ENCODE peak calls at places on chromosomes 11 and 22, in five cellular contexts. One of them, this sample, is unnamed. For H3K27me3, the result is how much of the 10 kb centered on the place peaks cover.

GRCh38 chr11:64767344-64768299 is 7.8 kb upstream of the PYGM start:
- DNase-seq in dorsolateral prefrontal cortex: no peak
- DNase-seq in bronchial epithelial cell: peak
- DNase-seq in mesenchymal stem cell: peak
- DNase-seq in sigmoid colon: peak
- DNase-seq in this sample: peak

GRCh38 chr11:8934735-8935478 is 2.2 kb upstream of the C11orf16 start:
- DNase-seq in dorsolateral prefrontal cortex: no peak
- DNase-seq in bronchial epithelial cell: peak
- DNase-seq in mesenchymal stem cell: peak
- DNase-seq in sigmoid colon: no peak
- DNase-seq in this sample: no peak

GRCh38 chr11:101686514-101686913 is 102.7 kb upstream of the TRPC6 start:
- DNase-seq in dorsolateral prefrontal cortex: no peak
- DNase-seq in bronchial epithelial cell: peak
- DNase-seq in mesenchymal stem cell: peak
- DNase-seq in sigmoid colon: no peak
- DNase-seq in this sample: no peak

GRCh38 chr22:46012182-46012880 is 35.4 kb upstream of the WNT7B start:
- DNase-seq in dorsolateral prefrontal cortex: peak
- DNase-seq in bronchial epithelial cell: no peak
- DNase-seq in mesenchymal stem cell: no peak
- DNase-seq in sigmoid colon: peak
- DNase-seq in this sample: peak

GRCh38 chr22:36413022-36413770 is 25.4 kb upstream of the MYH9 start:
- DNase-seq in dorsolateral prefrontal cortex: no peak
- DNase-seq in bronchial epithelial cell: no peak
- DNase-seq in mesenchymal stem cell: peak
- DNase-seq in sigmoid colon: no peak
- DNase-seq in this sample: no peak

GRCh38 chr22:41003041-41003440 is 51.9 kb downstream of the RBX1 start:
- DNase-seq in dorsolateral prefrontal cortex: no peak
- DNase-seq in bronchial epithelial cell: peak
- DNase-seq in mesenchymal stem cell: no peak
- DNase-seq in sigmoid colon: no peak
- DNase-seq in this sample: no peak

GRCh38 chr11:33885338-33886005 is 6.4 kb downstream of the LMO2 start:
- DNase-seq in dorsolateral prefrontal cortex: no peak
- DNase-seq in bronchial epithelial cell: no peak
- DNase-seq in mesenchymal stem cell: no peak
- DNase-seq in sigmoid colon: no peak
- DNase-seq in this sample: no peak

GRCh38 chr11:2589538-2589934 is 110.3 kb downstream of the KCNQ1OT1 start:
- DNase-seq in dorsolateral prefrontal cortex: peak
- DNase-seq in bronchial epithelial cell: no peak
- DNase-seq in mesenchymal stem cell: no peak
- DNase-seq in sigmoid colon: no peak
- DNase-seq in this sample: no peak

GRCh38 chr11:117950999-117951961 is 22.1 kb upstream of the TMPRSS13 start:
- DNase-seq in dorsolateral prefrontal cortex: peak
- DNase-seq in bronchial epithelial cell: no peak
- DNase-seq in mesenchymal stem cell: no peak
- DNase-seq in sigmoid colon: no peak
- DNase-seq in this sample: no peak

GRCh38 chr22:19463491-19464469 is 15.2 kb downstream of the UFD1 start:
- DNase-seq in dorsolateral prefrontal cortex: no peak
- DNase-seq in bronchial epithelial cell: no peak
- DNase-seq in mesenchymal stem cell: peak
- DNase-seq in sigmoid colon: no peak
- DNase-seq in this sample: no peak

GRCh38 chr11:24502425-24502824 is 5.6 kb downstream of the LUZP2 start:
- DNase-seq in dorsolateral prefrontal cortex: no peak
- DNase-seq in bronchial epithelial cell: no peak
- DNase-seq in mesenchymal stem cell: no peak
- DNase-seq in sigmoid colon: no peak
- DNase-seq in this sample: no peak

GRCh38 chr22:39528080-39528661 is 4.4 kb downstream of the RPS19BP1 start:
- DNase-seq in dorsolateral prefrontal cortex: no peak
- DNase-seq in bronchial epithelial cell: no peak
- DNase-seq in mesenchymal stem cell: peak
- DNase-seq in sigmoid colon: no peak
- DNase-seq in this sample: no peak

GRCh38 chr11:416051-416756 is 1.4 kb upstream of the SIGIRR start:
- DNase-seq in dorsolateral prefrontal cortex: no peak
- DNase-seq in bronchial epithelial cell: no peak
- DNase-seq in mesenchymal stem cell: no peak
- DNase-seq in sigmoid colon: no peak
- DNase-seq in this sample: no peak
- H3K4me3 ChIP-seq in dorsolateral prefrontal cortex: peak
- H3K4me3 ChIP-seq in bronchial epithelial cell: peak
- H3K4me3 ChIP-seq in mesenchymal stem cell: peak
- H3K4me3 ChIP-seq in sigmoid colon: peak
- H3K4me3 ChIP-seq in this sample: peak

GRCh38 chr22:22485524-22485923 is 23.0 kb downstream of the ZNF280B start:
- DNase-seq in dorsolateral prefrontal cortex: no peak
- DNase-seq in bronchial epithelial cell: no peak
- DNase-seq in mesenchymal stem cell: no peak
- DNase-seq in sigmoid colon: no peak
- DNase-seq in this sample: no peak

GRCh38 chr22:22487059-22487458 is 21.5 kb downstream of the ZNF280B start:
- DNase-seq in dorsolateral prefrontal cortex: no peak
- DNase-seq in bronchial epithelial cell: no peak
- DNase-seq in mesenchymal stem cell: no peak
- DNase-seq in sigmoid colon: no peak
- DNase-seq in this sample: no peak

GRCh38 chr22:22486132-22486899 is 22.2 kb downstream of the ZNF280B start:
- DNase-seq in dorsolateral prefrontal cortex: no peak
- DNase-seq in bronchial epithelial cell: no peak
- DNase-seq in mesenchymal stem cell: no peak
- DNase-seq in sigmoid colon: no peak
- DNase-seq in this sample: no peak

GRCh38 chr22:22480940-22481339 is 27.6 kb downstream of the ZNF280B start:
- DNase-seq in dorsolateral prefrontal cortex: no peak
- DNase-seq in bronchial epithelial cell: no peak
- DNase-seq in mesenchymal stem cell: no peak
- DNase-seq in sigmoid colon: no peak
- DNase-seq in this sample: no peak

DNA sequence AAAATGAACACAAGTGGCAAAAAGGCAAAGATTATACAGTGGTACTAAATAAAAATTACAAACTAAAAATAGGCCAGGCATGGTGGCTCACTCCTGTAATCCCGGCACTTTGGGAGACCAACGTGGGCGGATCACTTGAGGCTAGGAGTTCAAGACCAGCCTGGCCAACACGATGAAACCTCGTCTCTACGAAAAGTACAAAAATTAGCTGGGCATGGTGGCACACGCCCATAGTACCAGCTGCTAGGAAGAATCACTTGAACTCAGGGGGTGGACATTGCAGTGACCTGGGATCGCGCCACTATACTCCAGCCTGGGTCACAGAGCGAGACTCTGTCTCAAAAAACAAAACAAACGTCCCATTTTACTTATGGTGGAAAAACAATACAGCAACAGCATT is 24.5 kb downstream of the ZNF280B start:
- DNase-seq in dorsolateral prefrontal cortex: no peak
- DNase-seq in bronchial epithelial cell: no peak
- DNase-seq in mesenchymal stem cell: no peak
- DNase-seq in sigmoid colon: no peak
- DNase-seq in this sample: no peak
- H3K27me3 ChIP-seq in dorsolateral prefrontal cortex: under half
- H3K27me3 ChIP-seq in bronchial epithelial cell: under half
- H3K27me3 ChIP-seq in mesenchymal stem cell: under half
- H3K27me3 ChIP-seq in sigmoid colon: under half
- H3K27me3 ChIP-seq in this sample: under half

GRCh38 chr11:124753207-124753606 is 1.2 kb upstream of the VSIG2 start:
- DNase-seq in dorsolateral prefrontal cortex: no peak
- DNase-seq in bronchial epithelial cell: no peak
- DNase-seq in mesenchymal stem cell: no peak
- DNase-seq in sigmoid colon: no peak
- DNase-seq in this sample: no peak

GRCh38 chr11:124752471-124753100 is 531 bp upstream of the VSIG2 start:
- DNase-seq in dorsolateral prefrontal cortex: no peak
- DNase-seq in bronchial epithelial cell: no peak
- DNase-seq in mesenchymal stem cell: no peak
- DNase-seq in sigmoid colon: no peak
- DNase-seq in this sample: no peak

GRCh38 chr11:124753624-124754023 is 1.6 kb upstream of the VSIG2 start:
- DNase-seq in dorsolateral prefrontal cortex: no peak
- DNase-seq in bronchial epithelial cell: no peak
- DNase-seq in mesenchymal stem cell: no peak
- DNase-seq in sigmoid colon: no peak
- DNase-seq in this sample: peak

GRCh38 chr11:124751391-124751740 is 689 bp downstream of the VSIG2 start:
- DNase-seq in dorsolateral prefrontal cortex: no peak
- DNase-seq in bronchial epithelial cell: no peak
- DNase-seq in mesenchymal stem cell: no peak
- DNase-seq in sigmoid colon: no peak
- DNase-seq in this sample: no peak

GRCh38 chr11:124751741-124752470 is at the start of gene VSIG2:
- DNase-seq in dorsolateral prefrontal cortex: no peak
- DNase-seq in bronchial epithelial cell: no peak
- DNase-seq in mesenchymal stem cell: no peak
- DNase-seq in sigmoid colon: no peak
- DNase-seq in this sample: no peak
- H3K4me3 ChIP-seq in dorsolateral prefrontal cortex: peak
- H3K4me3 ChIP-seq in bronchial epithelial cell: peak
- H3K4me3 ChIP-seq in mesenchymal stem cell: no peak
- H3K4me3 ChIP-seq in sigmoid colon: no peak
- H3K4me3 ChIP-seq in this sample: peak

DNA sequence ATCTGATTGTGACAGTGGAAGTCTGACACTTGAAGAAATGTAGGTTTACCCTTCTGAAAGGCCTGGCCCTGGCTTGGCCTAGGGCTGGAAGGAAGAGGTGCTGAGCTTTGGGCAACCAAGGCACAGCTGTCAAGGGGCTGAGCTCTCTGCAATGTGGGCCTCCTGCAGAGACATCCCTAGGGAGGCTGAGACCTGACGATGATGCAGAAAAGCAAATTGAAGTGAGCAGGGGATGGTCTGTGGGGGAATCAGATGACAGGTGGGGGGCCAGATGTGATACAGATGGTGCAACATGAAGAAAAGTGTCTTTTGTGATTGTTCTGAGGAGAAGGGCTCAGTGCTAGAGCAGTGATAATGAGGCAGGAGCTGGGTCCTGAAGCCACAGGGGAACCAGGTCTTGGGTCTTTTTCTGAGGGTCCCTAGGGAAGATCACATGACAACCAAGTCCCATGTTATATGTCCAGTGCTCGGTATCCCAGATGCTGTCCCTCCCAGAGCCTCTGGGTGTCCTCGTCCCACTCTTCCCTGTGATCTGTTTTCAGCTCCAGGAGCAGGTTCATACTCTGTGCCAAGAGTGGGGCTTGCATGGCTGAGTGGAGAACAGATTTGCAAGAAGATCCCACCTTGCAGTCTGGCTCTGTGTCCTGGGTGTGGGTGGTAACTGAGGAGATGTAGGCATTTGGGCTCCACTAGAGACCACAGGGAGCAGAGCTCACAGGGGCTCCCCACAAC is 79.9 kb upstream of the VPREB1 start:
- DNase-seq in dorsolateral prefrontal cortex: no peak
- DNase-seq in bronchial epithelial cell: no peak
- DNase-seq in mesenchymal stem cell: no peak
- DNase-seq in sigmoid colon: no peak
- DNase-seq in this sample: no peak
- H3K27me3 ChIP-seq in dorsolateral prefrontal cortex: under half
- H3K27me3 ChIP-seq in bronchial epithelial cell: under half
- H3K27me3 ChIP-seq in mesenchymal stem cell: half or more
- H3K27me3 ChIP-seq in sigmoid colon: under half
- H3K27me3 ChIP-seq in this sample: under half

GRCh38 chr22:29205260-29205597 is 467 bp upstream of the EMID1 start:
- DNase-seq in dorsolateral prefrontal cortex: no peak
- DNase-seq in bronchial epithelial cell: no peak
- DNase-seq in mesenchymal stem cell: no peak
- DNase-seq in sigmoid colon: no peak
- DNase-seq in this sample: no peak

GRCh38 chr22:29207562-29208501 is 2.1 kb downstream of the EMID1 start:
- DNase-seq in dorsolateral prefrontal cortex: no peak
- DNase-seq in bronchial epithelial cell: no peak
- DNase-seq in mesenchymal stem cell: no peak
- DNase-seq in sigmoid colon: no peak
- DNase-seq in this sample: peak

GRCh38 chr22:29205598-29206371 is at the start of gene EMID1:
- DNase-seq in dorsolateral prefrontal cortex: no peak
- DNase-seq in bronchial epithelial cell: no peak
- DNase-seq in mesenchymal stem cell: peak
- DNase-seq in sigmoid colon: peak
- DNase-seq in this sample: peak

GRCh38 chr22:29207231-29207550 is 1.5 kb downstream of the EMID1 start:
- DNase-seq in dorsolateral prefrontal cortex: no peak
- DNase-seq in bronchial epithelial cell: no peak
- DNase-seq in mesenchymal stem cell: no peak
- DNase-seq in sigmoid colon: no peak
- DNase-seq in this sample: no peak

GRCh38 chr22:29206372-29207230 is 905 bp downstream of the EMID1 start:
- DNase-seq in dorsolateral prefrontal cortex: no peak
- DNase-seq in bronchial epithelial cell: no peak
- DNase-seq in mesenchymal stem cell: no peak
- DNase-seq in sigmoid colon: no peak
- DNase-seq in this sample: no peak
- H3K4me3 ChIP-seq in dorsolateral prefrontal cortex: peak
- H3K4me3 ChIP-seq in bronchial epithelial cell: peak
- H3K4me3 ChIP-seq in mesenchymal stem cell: peak
- H3K4me3 ChIP-seq in sigmoid colon: peak
- H3K4me3 ChIP-seq in this sample: peak

DNA sequence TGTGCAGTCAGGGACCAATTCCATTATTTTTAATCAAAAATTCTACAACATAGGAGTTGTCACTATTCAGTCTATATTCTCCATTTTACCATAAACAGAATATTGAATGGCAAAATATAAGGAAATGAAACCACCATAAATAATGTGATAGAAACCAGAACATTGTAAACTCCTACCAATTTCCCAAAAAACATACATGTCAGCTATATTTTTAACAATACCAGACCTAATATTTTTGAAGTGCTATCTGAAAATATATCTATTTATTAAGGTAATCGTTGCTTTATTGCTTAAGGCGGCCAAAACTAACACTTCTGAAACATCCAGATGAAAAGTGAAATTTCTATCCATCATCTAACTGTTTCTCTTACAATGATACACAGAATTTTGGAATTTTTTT is 123.0 kb upstream of the C11orf58 start:
- DNase-seq in dorsolateral prefrontal cortex: no peak
- DNase-seq in bronchial epithelial cell: no peak
- DNase-seq in mesenchymal stem cell: no peak
- DNase-seq in sigmoid colon: no peak
- DNase-seq in this sample: no peak
- H3K27me3 ChIP-seq in dorsolateral prefrontal cortex: under half
- H3K27me3 ChIP-seq in bronchial epithelial cell: under half
- H3K27me3 ChIP-seq in mesenchymal stem cell: half or more
- H3K27me3 ChIP-seq in sigmoid colon: half or more
- H3K27me3 ChIP-seq in this sample: half or more

This sample was measured in left lung.